ENCODE peak calls at places on chromosomes 11 and 22, in four cellular contexts. G, T, E and R are unnamed samples.

GRCh38 chr22:49953027-49953679 is 7.4 kb upstream of the PIM3 start:
- DNase-seq in E (peak; percentile 77), G (no peak), T (no peak), R (no peak)

GRCh38 chr22:42172385-42173172 is 42.0 kb upstream of the CYP2D6 start:
- DNase-seq in G (peak; percentile 47), T (no peak), E (no peak), R (no peak)

GRCh38 chr11:94028436-94028835 is 7.3 kb downstream of the HEPHL1 start:
- DNase-seq in T (peak; percentile 70), G (peak; percentile 50), E (no peak), R (peak; percentile 81)

GRCh38 chr11:119486691-119487259 is 63.8 kb upstream of the THY1 start:
- DNase-seq in E (peak; percentile 12), T (no peak), G (no peak), R (no peak)

GRCh38 chr11:22049276-22049675 is 143.6 kb upstream of the ANO5 start:
- DNase-seq in G (no peak), T (no peak), E (no peak), R (no peak)

GRCh38 chr11:71465054-71465453 is 12.1 kb downstream of the NADSYN1 start:
- DNase-seq in G (no peak), E (no peak), T (no peak), R (no peak)

GRCh38 chr11:86594746-86595145 is 77.7 kb downstream of the ME3 start:
- DNase-seq in G (no peak), E (no peak), T (no peak), R (no peak)

GRCh38 chr22:29029202-29030000 is 32.2 kb downstream of the C22orf31 start:
- DNase-seq in G (no peak), T (no peak), E (no peak), R (no peak)

GRCh38 chr22:43310311-43310710 is 32.9 kb downstream of the SCUBE1 start:
- DNase-seq in T (no peak), E (no peak), G (no peak), R (no peak)

GRCh38 chr11:63850946-63851345 is 12.0 kb downstream of the MARK2 start:
- DNase-seq in T (no peak), E (no peak), G (no peak), R (no peak)

GRCh38 chr11:42524534-42525227 is 787.1 kb upstream of the API5 start:
- DNase-seq in E (no peak), T (no peak), G (peak; percentile 84), R (no peak)

GRCh38 chr11:67522844-67523555 is at the start of gene CABP2:
- DNase-seq in T (no peak), E (no peak), G (no peak), R (no peak)
- H3K4me3 ChIP-seq in T (no peak within 1 kb of the TSS), E (no peak within 1 kb of the TSS), G (no peak within 1 kb of the TSS), R (no peak within 1 kb of the TSS)

DNA sequence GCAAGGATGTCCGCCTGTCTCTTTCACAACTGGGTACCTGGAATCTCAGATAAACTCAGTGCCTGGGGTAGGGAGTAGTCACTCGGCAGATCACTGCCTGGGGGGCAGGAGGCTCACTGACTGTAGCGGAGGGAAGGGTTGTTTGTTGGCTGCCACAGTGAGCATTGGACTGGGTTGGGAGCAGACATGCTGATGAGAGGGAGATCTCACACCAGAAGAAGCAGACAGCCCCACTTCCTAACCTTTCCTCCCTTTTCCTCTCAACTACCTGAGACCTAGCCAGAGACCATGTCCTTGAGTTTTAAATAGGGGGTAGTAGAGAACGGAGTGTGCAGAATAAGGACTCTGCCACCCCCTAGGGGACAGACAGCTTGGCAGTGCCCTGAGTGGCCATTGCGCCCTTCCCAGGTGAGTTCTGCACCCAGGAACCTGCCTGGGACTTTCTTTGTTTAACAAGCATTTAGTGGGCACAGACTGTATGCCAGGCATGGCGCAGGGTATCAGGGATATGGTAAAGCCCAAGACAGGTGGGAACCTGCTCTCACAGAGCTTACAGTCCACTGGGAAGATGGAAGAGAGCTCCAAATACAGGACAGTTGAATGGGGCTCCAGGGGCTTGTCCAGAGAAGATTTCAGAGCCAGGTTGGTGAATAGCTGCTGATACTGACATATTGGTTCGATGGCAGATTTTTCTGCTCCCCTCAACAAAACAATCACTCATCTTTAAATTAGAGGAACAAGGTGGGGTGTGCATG is 115.7 kb upstream of the NNMT start:
- DNase-seq in T (no peak), E (peak; percentile 59), G (peak; percentile 36), R (no peak)
- TF ChIP-seq CTCF in T (peak; percentile 38), E (peak; percentile 57), G (peak; percentile 46), R (peak; percentile 65)

GRCh38 chr11:20027546-20028014 is 132.7 kb downstream of the DBX1 start:
- DNase-seq in G (no peak), T (no peak), E (no peak), R (no peak)
- H3K4me3 ChIP-seq in G (peak overlapping the region; percentile 25), T (no peak overlapping the region), E (no peak overlapping the region), R (peak overlapping the region; percentile 1)

DNA sequence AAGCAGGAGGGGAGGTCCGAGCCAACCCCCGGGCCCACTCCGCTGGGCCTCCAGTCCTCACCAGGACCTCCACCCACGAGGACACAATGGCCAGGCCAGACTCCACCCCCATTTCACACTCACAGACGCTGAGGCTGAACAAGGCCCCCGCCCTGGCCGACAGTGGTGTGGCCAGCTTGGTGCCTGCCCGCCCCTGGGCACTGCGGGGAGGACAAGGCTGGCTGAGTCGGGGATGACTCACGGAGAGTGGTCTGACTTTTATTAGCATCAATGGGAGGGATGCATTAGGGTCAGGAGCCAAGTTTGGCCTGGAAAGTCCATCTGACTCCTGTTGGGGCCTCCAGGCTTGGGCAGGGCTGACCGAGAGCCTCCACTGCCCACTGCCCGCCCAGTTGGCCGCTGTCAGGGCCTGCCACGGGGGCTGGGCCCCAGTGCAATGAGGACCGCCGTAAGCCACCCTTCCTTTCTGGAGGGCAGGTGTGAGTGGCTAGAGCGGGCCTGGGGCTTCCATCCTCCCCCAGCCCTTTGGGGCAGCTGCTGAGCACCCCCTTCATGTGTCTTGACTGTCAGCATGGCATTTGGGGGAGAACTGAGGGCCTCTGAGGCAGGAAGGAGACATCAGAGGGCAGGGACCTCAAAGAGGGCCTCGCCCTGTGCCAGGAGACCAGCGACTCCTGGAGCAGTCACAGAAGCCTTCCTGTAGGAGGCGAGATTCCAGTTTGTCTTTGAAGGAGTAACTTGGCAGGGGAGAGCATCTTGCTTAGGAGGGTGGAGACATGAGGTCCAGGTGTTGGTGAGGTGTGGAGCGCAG is 10.6 kb downstream of the TSPAN32 start:
- DNase-seq in G (peak; percentile 40), T (no peak), E (no peak), R (no peak)
- TF ChIP-seq CTCF in G (no peak), T (no peak), E (no peak), R (no peak)